ENCODE peak calls at places on chromosome 10, in five cellular contexts. R is EL, H is fibroblast of the aortic adventitia, L is Kasumi-1, P is iris pigment epithelial cell. O is an unnamed sample.

GRCh38 chr10:12431453-12432101 is 82.2 kb downstream of the CAMK1D start:
- DNase-seq in L (no peak), H (no peak), R (no peak), P (no peak), O (no peak)

GRCh38 chr10:72162978-72163377 is 52.8 kb upstream of the ANAPC16 start:
- DNase-seq in R (peak; percentile 79), P (peak; percentile 81), H (peak; percentile 86), L (peak; percentile 40), O (no peak)

GRCh38 chr10:78600121-78600665 is 468.6 kb upstream of the ZMIZ1 start:
- DNase-seq in L (no peak), R (no peak), H (no peak), P (no peak), O (no peak)

GRCh38 chr10:78454123-78454645 is 420.5 kb downstream of the RPS24 start:
- DNase-seq in P (no peak), H (no peak), L (no peak), R (no peak), O (no peak)

GRCh38 chr10:57657164-57657765 is 610.4 kb downstream of the IPMK start:
- DNase-seq in H (peak; percentile 60), R (peak; percentile 51), L (peak; percentile 82), P (peak; percentile 56), O (no peak)

GRCh38 chr10:5147981-5148677 is 36.8 kb downstream of the AKR1C8 start:
- DNase-seq in H (no peak), P (no peak), R (no peak), L (no peak), O (no peak)

GRCh38 chr10:80344912-80345311 is 11.6 kb downstream of the DYDC1 start:
- DNase-seq in R (no peak), H (no peak), P (no peak), L (no peak), O (no peak)

GRCh38 chr10:79431422-79431821 is 14.0 kb downstream of the ZCCHC24 start:
- DNase-seq in L (no peak), P (no peak), R (no peak), H (peak; percentile 57), O (no peak)

GRCh38 chr10:132368881-132369635 is 27.9 kb upstream of the PWWP2B start:
- DNase-seq in H (no peak), L (no peak), P (peak; percentile 20), R (peak; percentile 79), O (no peak)

GRCh38 chr10:122877264-122877663 is 2.1 kb downstream of the FAM24B start:
- DNase-seq in H (no peak), P (no peak), L (no peak), R (peak; percentile 16), O (no peak)

GRCh38 chr10:6204341-6205191 is 1.8 kb downstream of the PFKFB3 start:
- DNase-seq in L (no peak), P (peak; percentile 82), H (peak; percentile 86), R (peak; percentile 80), O (no peak)

GRCh38 chr10:13743101-13743693 is 156.4 kb downstream of the PRPF18 start:
- DNase-seq in L (no peak), P (peak; percentile 20), R (no peak), H (no peak), O (no peak)

GRCh38 chr10:117240730-117241529 is at the start of gene SLC18A2:
- DNase-seq in R (no peak), H (no peak), L (no peak), P (no peak), O (no peak)

GRCh38 chr10:104117839-104118323 is 4.1 kb upstream of the SFR1 start:
- DNase-seq in L (no peak), H (peak; percentile 61), R (peak; percentile 15), P (peak; percentile 68), O (peak; percentile 56)

GRCh38 chr10:46544989-46545791 is 11.3 kb downstream of the GPRIN2 start:
- DNase-seq in H (peak; percentile 42), R (peak; percentile 61), L (peak; percentile 76), P (peak; percentile 46), O (no peak)

GRCh38 chr10:48557511-48558123 is 47.3 kb downstream of the ARHGAP22 start:
- DNase-seq in P (no peak), H (no peak), R (peak; percentile 14), L (no peak), O (no peak)

GRCh38 chr10:3805227-3805790 is 20.3 kb upstream of the KLF6 start:
- DNase-seq in P (peak; percentile 91), L (peak; percentile 82), R (peak; percentile 80), H (peak; percentile 46), O (no peak)

GRCh38 chr10:80529604-80530003 is 8.1 kb upstream of the SH2D4B start:
- DNase-seq in L (peak; percentile 98), P (no peak), H (no peak), R (no peak), O (no peak)

GRCh38 chr10:101686133-101686925 is 8.6 kb downstream of the FBXW4 start:
- DNase-seq in H (peak; percentile 18), L (no peak), P (peak; percentile 47), R (peak; percentile 34), O (no peak)

GRCh38 chr10:107653832-107654287 is 489.4 kb upstream of the SORCS1 start:
- DNase-seq in R (peak; percentile 49), H (peak; percentile 38), L (peak; percentile 59), P (peak; percentile 43), O (no peak)

GRCh38 chr10:61904711-61905445 is 3.4 kb downstream of the ARID5B start:
- DNase-seq in H (peak; percentile 75), P (peak; percentile 89), L (peak; percentile 73), R (peak; percentile 87), O (no peak)

GRCh38 chr10:11401314-11402222 is 209.9 kb downstream of the USP6NL start:
- DNase-seq in H (no peak), R (no peak), P (no peak), L (peak; percentile 67), O (no peak)

GRCh38 chr10:18504161-18504560 is 147.2 kb downstream of the NSUN6 start:
- DNase-seq in H (no peak), L (no peak), R (no peak), P (no peak), O (no peak)

GRCh38 chr10:71472912-71473311 is 76.2 kb downstream of the CDH23 start:
- DNase-seq in P (no peak), L (no peak), R (no peak), H (no peak), O (no peak)

GRCh38 chr10:72015868-72016267 is 51.7 kb downstream of the CHST3 start:
- DNase-seq in P (no peak), H (no peak), L (no peak), R (no peak), O (no peak)

GRCh38 chr10:101967713-101968112 is 88.3 kb downstream of the ARMH3 start:
- DNase-seq in H (peak; percentile 20), L (no peak), R (peak; percentile 49), P (peak; percentile 74), O (no peak)

GRCh38 chr10:97362310-97363033 is 27.9 kb upstream of the FRAT2 start:
- DNase-seq in H (no peak), P (no peak), L (no peak), R (no peak), O (no peak)